ENCODE peak calls at places on chromosomes 12 and 14, in ten cellular contexts. V is psoas muscle, M is tibial nerve, N is A673, P is upper lobe of left lung, Y is breast epithelium, Q is PC-3, S is Panc1, W is neural progenitor cell, G is transverse colon. D is an unnamed sample.
A peak's percentile ranks its signal among the peaks of the same experiment; 100 is the strongest.

GRCh38 chr12:123843912-123844748 is 82.0 kb downstream of the DNAH10 start:
- DNase-seq in Q (no peak), G (no peak), Y (no peak), V (no peak), P (no peak), M (no peak), S (no peak), W (no peak), N (no peak), D (no peak)

GRCh38 chr12:52496590-52497071 is 3.6 kb upstream of the KRT6A start:
- DNase-seq in W (peak; percentile 60), S (no peak), V (no peak), Y (no peak), G (no peak), N (peak; percentile 32), Q (peak; percentile 82), M (no peak), P (no peak), D (no peak)

GRCh38 chr12:67515679-67516363 is 132.7 kb upstream of the DYRK2 start:
- DNase-seq in P (no peak), N (no peak), W (no peak), V (no peak), S (no peak), Q (peak; percentile 58), M (no peak), G (peak; percentile 32), Y (no peak), D (peak; percentile 22)

GRCh38 chr12:121490401-121491257 is 90.2 kb downstream of the KDM2B start:
- DNase-seq in Q (no peak), N (no peak), W (no peak), Y (no peak), S (no peak), M (no peak), G (no peak), V (no peak), P (no peak), D (no peak)

GRCh38 chr12:64551676-64552075 is 58.6 kb upstream of the RASSF3 start:
- DNase-seq in Q (no peak), P (no peak), G (no peak), Y (no peak), S (no peak), V (no peak), M (no peak), W (no peak), N (no peak), D (no peak)

GRCh38 chr14:89351364-89351957 is 65.6 kb downstream of the FOXN3 start:
- DNase-seq in M (no peak), W (peak; percentile 22), V (no peak), S (no peak), G (peak; percentile 35), Q (no peak), P (peak; percentile 73), Y (no peak), N (peak; percentile 63), D (no peak)

GRCh38 chr12:93678779-93679178 is 1.6 kb downstream of the CRADD start:
- DNase-seq in N (no peak), Y (no peak), S (no peak), P (no peak), G (no peak), V (no peak), Q (no peak), M (no peak), W (no peak), D (no peak)

GRCh38 chr12:93785262-93786010 is 108.3 kb downstream of the CRADD start:
- DNase-seq in V (peak; percentile 48), M (no peak), N (peak; percentile 52), S (peak; percentile 79), P (no peak), Y (no peak), Q (peak; percentile 98), G (peak; percentile 16), W (peak; percentile 19), D (peak; percentile 48)

DNA sequence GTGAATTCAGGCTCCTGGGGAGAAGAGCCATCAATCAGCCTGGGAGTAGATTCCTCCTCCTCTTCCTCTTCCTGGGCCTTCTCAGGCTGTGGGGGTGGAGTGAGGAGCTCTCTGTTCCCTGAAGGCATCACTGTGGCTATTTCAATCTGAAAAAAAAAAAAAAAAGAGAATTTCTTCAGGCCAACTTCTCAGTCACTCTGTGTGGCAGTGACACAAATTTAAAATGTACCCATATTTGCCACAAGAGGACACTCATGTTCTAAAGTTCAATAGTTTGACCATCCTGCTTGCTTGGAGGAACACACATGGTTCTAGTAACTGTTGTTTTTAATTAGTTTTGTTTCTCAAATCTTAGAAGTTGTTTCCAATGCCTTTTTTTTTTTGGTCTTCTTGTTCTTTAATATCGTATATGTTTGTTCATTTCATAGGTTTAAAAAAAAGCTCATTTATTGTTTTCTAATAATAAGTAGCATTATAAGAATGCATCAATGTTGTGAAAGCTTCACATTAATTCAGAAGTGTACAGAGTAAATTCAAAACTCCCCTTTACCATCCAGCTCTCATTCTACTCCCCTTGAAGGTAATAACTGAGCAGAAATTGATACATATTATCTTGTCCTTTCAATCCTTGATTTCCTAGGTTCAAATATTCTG is 23.3 kb upstream of the CCER1 start:
- DNase-seq in G (no peak), M (no peak), Q (peak; percentile 81), V (no peak), Y (no peak), N (peak; percentile 64), W (peak; percentile 55), P (no peak), S (no peak), D (no peak)
- TF ChIP-seq CTCF in G (peak; percentile 51), M (peak; percentile 45), Q (peak; percentile 90), V (peak; percentile 54), Y (peak; percentile 53), N (peak; percentile 70), W (peak; percentile 69), P (peak; percentile 43), S (peak; percentile 74), D (peak; percentile 43)

GRCh38 chr14:69648480-69649414 is 37.4 kb downstream of the SUSD6 start:
- DNase-seq in G (no peak), S (peak; percentile 39), M (no peak), Y (no peak), V (no peak), N (no peak), P (no peak), Q (peak; percentile 80), W (no peak), D (no peak)

GRCh38 chr14:69651653-69652052 is 40.3 kb downstream of the SUSD6 start:
- DNase-seq in Y (no peak), N (no peak), V (no peak), Q (no peak), W (no peak), G (no peak), M (no peak), P (no peak), S (no peak), D (no peak)

GRCh38 chr14:69654109-69654508 is 42.7 kb downstream of the SUSD6 start:
- DNase-seq in P (no peak), S (no peak), N (no peak), G (peak; percentile 54), V (no peak), Y (no peak), M (no peak), Q (peak; percentile 96), W (no peak), D (no peak)

GRCh38 chr14:69650948-69651369 is 39.6 kb downstream of the SUSD6 start:
- DNase-seq in G (no peak), P (no peak), W (no peak), Y (peak; percentile 61), M (no peak), N (no peak), V (no peak), S (no peak), Q (peak; percentile 86), D (no peak)

GRCh38 chr14:69652942-69653680 is 41.7 kb downstream of the SUSD6 start:
- DNase-seq in V (no peak), W (no peak), N (no peak), Y (no peak), M (no peak), Q (no peak), G (peak; percentile 55), S (no peak), P (no peak), D (peak; percentile 18)
- H3K4me1 ChIP-seq in V (peaks cover 76% of the 10 kb centered on the region), W (peaks cover 27% of the 10 kb centered on the region), N (no peaks in the 10 kb centered on the region), Y (peaks cover 68% of the 10 kb centered on the region), M (peaks cover 69% of the 10 kb centered on the region), Q (peaks cover 78% of the 10 kb centered on the region), G (peaks cover 80% of the 10 kb centered on the region), S (peaks cover 9% of the 10 kb centered on the region), P (peaks cover 100% of the 10 kb centered on the region), D (peaks cover 89% of the 10 kb centered on the region)

GRCh38 chr12:108518101-108518715 is 3.1 kb downstream of the FICD start:
- DNase-seq in W (no peak), M (no peak), N (no peak), S (no peak), Q (no peak), G (no peak), V (no peak), P (no peak), Y (no peak), D (no peak)

GRCh38 chr12:108517288-108518100 is 2.4 kb downstream of the FICD start:
- DNase-seq in M (no peak), W (no peak), N (no peak), P (no peak), V (no peak), Y (no peak), Q (no peak), S (no peak), G (no peak), D (no peak)

GRCh38 chr12:108516511-108517275 is 1.6 kb downstream of the FICD start:
- DNase-seq in Y (no peak), P (peak; percentile 78), S (no peak), W (no peak), Q (peak; percentile 25), G (no peak), V (no peak), M (no peak), N (no peak), D (no peak)

GRCh38 chr12:108518716-108519496 is 3.8 kb downstream of the FICD start:
- DNase-seq in G (no peak), M (no peak), V (no peak), W (no peak), P (peak; percentile 71), S (no peak), N (no peak), Q (no peak), Y (no peak), D (no peak)

GRCh38 chr12:108519558-108519957 is 4.5 kb downstream of the FICD start:
- DNase-seq in Y (no peak), W (peak; percentile 40), M (no peak), S (no peak), G (no peak), V (no peak), P (no peak), Q (no peak), N (no peak), D (no peak)
- TF ChIP-seq CTCF in Y (no peak), W (peak; percentile 49), M (no peak), S (no peak), G (no peak), V (no peak), P (no peak), Q (peak; percentile 48), N (peak; percentile 35), D (no peak)

GRCh38 chr14:91371990-91372375 is 45.6 kb downstream of the CCDC88C start:
- DNase-seq in Q (no peak), G (no peak), W (no peak), Y (no peak), S (no peak), P (no peak), M (no peak), V (no peak), N (no peak), D (no peak)

GRCh38 chr14:91374287-91374880 is 43.2 kb downstream of the CCDC88C start:
- DNase-seq in P (no peak), N (no peak), S (no peak), Q (no peak), Y (no peak), V (no peak), M (no peak), W (peak; percentile 53), G (no peak), D (no peak)

GRCh38 chr14:91374897-91375747 is 42.5 kb downstream of the CCDC88C start:
- DNase-seq in G (no peak), Y (no peak), S (no peak), N (no peak), V (no peak), P (peak; percentile 77), Q (no peak), W (peak; percentile 87), M (no peak), D (no peak)

GRCh38 chr14:91372680-91373495 is 44.7 kb downstream of the CCDC88C start:
- DNase-seq in G (peak; percentile 55), W (no peak), S (no peak), N (no peak), V (no peak), Y (no peak), P (no peak), Q (no peak), M (no peak), D (no peak)

GRCh38 chr14:91373591-91374245 is 43.9 kb downstream of the CCDC88C start:
- DNase-seq in Y (no peak), P (no peak), S (no peak), Q (peak; percentile 38), V (no peak), N (peak; percentile 60), G (no peak), M (no peak), W (no peak), D (no peak)
- H3K4me1 ChIP-seq in Y (no peaks in the 10 kb centered on the region), P (peaks cover 96% of the 10 kb centered on the region), S (peaks cover 53% of the 10 kb centered on the region), Q (peaks cover 33% of the 10 kb centered on the region), V (peaks cover 15% of the 10 kb centered on the region), N (peaks cover 77% of the 10 kb centered on the region), G (peaks cover 36% of the 10 kb centered on the region), M (no peaks in the 10 kb centered on the region), W (peaks cover 78% of the 10 kb centered on the region), D (peaks cover 6% of the 10 kb centered on the region)